ENCODE peak calls at places on chromosomes 7 and 10, in six cellular contexts. One of them, this sample, is unnamed.
A peak's percentile ranks its signal among the peaks of the same experiment; 100 is the strongest.

GRCh38 chr10:76000550-76000949 is 569.1 kb downstream of the LRMDA start:
- DNase-seq in naive thymus-derived CD4-positive, alpha-beta T cell: no peak
- DNase-seq in GM23248: no peak
- DNase-seq in ascending aorta: no peak
- DNase-seq in spleen: no peak
- DNase-seq in fibroblast of lung: no peak
- DNase-seq in this sample: no peak

GRCh38 chr10:100130786-100131185 is 49.1 kb upstream of the CPN1 start:
- DNase-seq in naive thymus-derived CD4-positive, alpha-beta T cell: no peak
- DNase-seq in fibroblast of lung: no peak
- DNase-seq in ascending aorta: no peak
- DNase-seq in spleen: no peak
- DNase-seq in GM23248: no peak
- DNase-seq in this sample: no peak

GRCh38 chr7:103637726-103638125 is 191.7 kb upstream of the SLC26A5 start:
- DNase-seq in spleen: no peak
- DNase-seq in GM23248: peak; percentile 69
- DNase-seq in naive thymus-derived CD4-positive, alpha-beta T cell: no peak
- DNase-seq in fibroblast of lung: peak; percentile 62
- DNase-seq in ascending aorta: no peak
- DNase-seq in this sample: no peak

GRCh38 chr7:24365606-24366005 is 81.6 kb downstream of the NPY start:
- DNase-seq in spleen: no peak
- DNase-seq in naive thymus-derived CD4-positive, alpha-beta T cell: no peak
- DNase-seq in ascending aorta: no peak
- DNase-seq in GM23248: no peak
- DNase-seq in fibroblast of lung: no peak
- DNase-seq in this sample: no peak

GRCh38 chr7:95365151-95365550 is 31.0 kb downstream of the PON3 start:
- DNase-seq in ascending aorta: no peak
- DNase-seq in fibroblast of lung: peak; percentile 37
- DNase-seq in naive thymus-derived CD4-positive, alpha-beta T cell: no peak
- DNase-seq in spleen: no peak
- DNase-seq in GM23248: peak; percentile 36
- DNase-seq in this sample: no peak

GRCh38 chr10:103281753-103282152 is 4.8 kb downstream of the INA start:
- DNase-seq in fibroblast of lung: no peak
- DNase-seq in naive thymus-derived CD4-positive, alpha-beta T cell: no peak
- DNase-seq in ascending aorta: no peak
- DNase-seq in spleen: no peak
- DNase-seq in GM23248: peak; percentile 15
- DNase-seq in this sample: no peak

GRCh38 chr7:147311332-147311731 is 1194.7 kb downstream of the CNTNAP2 start:
- DNase-seq in spleen: no peak
- DNase-seq in naive thymus-derived CD4-positive, alpha-beta T cell: no peak
- DNase-seq in ascending aorta: no peak
- DNase-seq in fibroblast of lung: no peak
- DNase-seq in GM23248: no peak
- DNase-seq in this sample: no peak

GRCh38 chr10:121154310-121154709 is 303.1 kb downstream of the WDR11 start:
- DNase-seq in fibroblast of lung: no peak
- DNase-seq in spleen: no peak
- DNase-seq in ascending aorta: no peak
- DNase-seq in naive thymus-derived CD4-positive, alpha-beta T cell: no peak
- DNase-seq in GM23248: no peak
- DNase-seq in this sample: no peak

GRCh38 chr7:155459133-155459866 is 1.4 kb downstream of the EN2 start:
- DNase-seq in fibroblast of lung: no peak
- DNase-seq in naive thymus-derived CD4-positive, alpha-beta T cell: no peak
- DNase-seq in GM23248: no peak
- DNase-seq in ascending aorta: no peak
- DNase-seq in spleen: peak; percentile 54
- DNase-seq in this sample: no peak

GRCh38 chr10:121088524-121088923 is 237.4 kb downstream of the WDR11 start:
- DNase-seq in ascending aorta: no peak
- DNase-seq in GM23248: peak; percentile 6
- DNase-seq in naive thymus-derived CD4-positive, alpha-beta T cell: no peak
- DNase-seq in fibroblast of lung: no peak
- DNase-seq in spleen: no peak
- DNase-seq in this sample: peak; percentile 40

GRCh38 chr10:23147035-23147434 is 45.1 kb upstream of the PTF1A start:
- DNase-seq in spleen: no peak
- DNase-seq in fibroblast of lung: no peak
- DNase-seq in naive thymus-derived CD4-positive, alpha-beta T cell: no peak
- DNase-seq in GM23248: no peak
- DNase-seq in ascending aorta: no peak
- DNase-seq in this sample: no peak

GRCh38 chr7:28858206-28858605 is 99.9 kb downstream of the TRIL start:
- DNase-seq in spleen: no peak
- DNase-seq in ascending aorta: no peak
- DNase-seq in fibroblast of lung: peak; percentile 87
- DNase-seq in naive thymus-derived CD4-positive, alpha-beta T cell: no peak
- DNase-seq in GM23248: peak; percentile 95
- DNase-seq in this sample: no peak

GRCh38 chr7:38463277-38464224 is 167.6 kb downstream of the AMPH start:
- DNase-seq in naive thymus-derived CD4-positive, alpha-beta T cell: peak; percentile 50
- DNase-seq in ascending aorta: no peak
- DNase-seq in fibroblast of lung: peak; percentile 63
- DNase-seq in spleen: peak; percentile 88
- DNase-seq in GM23248: peak; percentile 66
- DNase-seq in this sample: peak; percentile 68

GRCh38 chr10:1148855-1149620 is 92.9 kb downstream of the WDR37 start:
- DNase-seq in naive thymus-derived CD4-positive, alpha-beta T cell: no peak
- DNase-seq in GM23248: no peak
- DNase-seq in fibroblast of lung: no peak
- DNase-seq in spleen: no peak
- DNase-seq in ascending aorta: no peak
- DNase-seq in this sample: no peak

GRCh38 chr10:33460461-33461294 is 126.2 kb upstream of the NRP1 start:
- DNase-seq in ascending aorta: no peak
- DNase-seq in fibroblast of lung: peak; percentile 86
- DNase-seq in naive thymus-derived CD4-positive, alpha-beta T cell: no peak
- DNase-seq in GM23248: peak; percentile 90
- DNase-seq in spleen: no peak
- DNase-seq in this sample: peak; percentile 48

GRCh38 chr7:92727755-92728154 is 108.6 kb downstream of the CDK6 start:
- DNase-seq in GM23248: peak; percentile 75
- DNase-seq in naive thymus-derived CD4-positive, alpha-beta T cell: no peak
- DNase-seq in fibroblast of lung: peak; percentile 39
- DNase-seq in spleen: no peak
- DNase-seq in ascending aorta: no peak
- DNase-seq in this sample: no peak

GRCh38 chr7:149883452-149883861 is 9.7 kb downstream of the ATP6V0E2 start:
- DNase-seq in fibroblast of lung: no peak
- DNase-seq in spleen: no peak
- DNase-seq in naive thymus-derived CD4-positive, alpha-beta T cell: no peak
- DNase-seq in ascending aorta: no peak
- DNase-seq in GM23248: peak; percentile 71
- DNase-seq in this sample: peak; percentile 57

GRCh38 chr7:81768951-81769778 is 682 bp downstream of the HGF start:
- DNase-seq in naive thymus-derived CD4-positive, alpha-beta T cell: no peak
- DNase-seq in fibroblast of lung: no peak
- DNase-seq in GM23248: peak; percentile 22
- DNase-seq in ascending aorta: no peak
- DNase-seq in spleen: no peak
- DNase-seq in this sample: no peak

GRCh38 chr7:21261627-21262564 is 166.0 kb upstream of the SP4 start:
- DNase-seq in ascending aorta: no peak
- DNase-seq in GM23248: peak; percentile 50
- DNase-seq in spleen: peak; percentile 71
- DNase-seq in fibroblast of lung: peak; percentile 13
- DNase-seq in naive thymus-derived CD4-positive, alpha-beta T cell: no peak
- DNase-seq in this sample: peak; percentile 37

GRCh38 chr10:123548779-123549178 is 117.4 kb upstream of the GPR26 start:
- DNase-seq in fibroblast of lung: no peak
- DNase-seq in GM23248: no peak
- DNase-seq in spleen: no peak
- DNase-seq in ascending aorta: no peak
- DNase-seq in naive thymus-derived CD4-positive, alpha-beta T cell: no peak
- DNase-seq in this sample: no peak

GRCh38 chr7:51227861-51228260 is 88.7 kb downstream of the COBL start:
- DNase-seq in ascending aorta: no peak
- DNase-seq in GM23248: no peak
- DNase-seq in spleen: no peak
- DNase-seq in naive thymus-derived CD4-positive, alpha-beta T cell: no peak
- DNase-seq in fibroblast of lung: no peak
- DNase-seq in this sample: no peak

GRCh38 chr7:28358423-28358868 is 53.9 kb upstream of the CREB5 start:
- DNase-seq in spleen: no peak
- DNase-seq in GM23248: peak; percentile 96
- DNase-seq in naive thymus-derived CD4-positive, alpha-beta T cell: no peak
- DNase-seq in fibroblast of lung: peak; percentile 99
- DNase-seq in ascending aorta: no peak
- DNase-seq in this sample: no peak

GRCh38 chr7:17333227-17333626 is 34.8 kb downstream of the AHR start:
- DNase-seq in ascending aorta: no peak
- DNase-seq in naive thymus-derived CD4-positive, alpha-beta T cell: no peak
- DNase-seq in fibroblast of lung: peak; percentile 19
- DNase-seq in GM23248: no peak
- DNase-seq in spleen: no peak
- DNase-seq in this sample: no peak

GRCh38 chr7:4794591-4795350 is 19.3 kb downstream of the AP5Z1 start:
- DNase-seq in spleen: no peak
- DNase-seq in naive thymus-derived CD4-positive, alpha-beta T cell: no peak
- DNase-seq in GM23248: no peak
- DNase-seq in fibroblast of lung: peak; percentile 87
- DNase-seq in ascending aorta: no peak
- DNase-seq in this sample: no peak
- H3K36me3 ChIP-seq in spleen: peaks cover 40% of the 10 kb centered on the region
- H3K36me3 ChIP-seq in naive thymus-derived CD4-positive, alpha-beta T cell: peaks cover 22% of the 10 kb centered on the region
- H3K36me3 ChIP-seq in GM23248: no peaks in the 10 kb centered on the region
- H3K36me3 ChIP-seq in fibroblast of lung: peaks cover 18% of the 10 kb centered on the region
- H3K36me3 ChIP-seq in ascending aorta: peaks cover 22% of the 10 kb centered on the region
- H3K36me3 ChIP-seq in this sample: peaks cover 20% of the 10 kb centered on the region

DNA sequence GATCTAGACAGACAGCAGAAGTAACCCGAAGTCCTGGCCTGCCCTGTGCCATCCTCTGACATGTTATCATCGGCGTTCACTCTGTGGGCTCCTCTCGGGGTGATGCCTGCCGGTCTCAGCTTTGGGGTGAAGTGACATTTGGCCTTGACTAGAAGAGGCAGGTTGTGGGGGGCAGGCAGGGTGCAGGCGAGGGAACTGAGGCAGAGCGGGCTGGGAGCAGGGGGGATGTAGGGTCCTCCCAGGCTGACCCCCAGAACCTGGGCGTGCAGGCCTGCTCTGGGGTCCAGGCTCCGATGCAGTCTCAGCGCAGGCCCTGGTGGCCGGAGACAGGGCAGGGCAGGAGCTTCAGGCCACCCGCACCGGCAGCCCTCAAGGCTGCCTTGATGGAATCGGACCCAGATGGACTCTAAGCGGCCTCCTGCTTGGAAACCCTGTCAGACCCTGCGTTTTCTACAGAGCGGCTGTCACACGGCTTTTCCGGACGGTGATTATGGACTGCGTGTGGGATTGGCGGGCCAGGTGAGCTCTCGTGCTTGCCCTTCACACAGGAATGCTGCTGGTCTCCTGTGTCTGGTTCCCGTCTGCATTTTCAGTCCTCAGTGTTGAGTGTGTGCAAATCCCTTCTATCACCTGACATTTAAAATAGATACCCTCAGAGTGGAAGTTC is 842 bp upstream of the JAKMIP3 start:
- DNase-seq in spleen: no peak
- DNase-seq in fibroblast of lung: no peak
- DNase-seq in GM23248: no peak
- DNase-seq in naive thymus-derived CD4-positive, alpha-beta T cell: no peak
- DNase-seq in ascending aorta: no peak
- DNase-seq in this sample: no peak
- H3K4me3 ChIP-seq in spleen: no peak overlapping the region
- H3K4me3 ChIP-seq in fibroblast of lung: peak overlapping the region; percentile 61
- H3K4me3 ChIP-seq in GM23248: no peak overlapping the region
- H3K4me3 ChIP-seq in naive thymus-derived CD4-positive, alpha-beta T cell: no peak overlapping the region
- H3K4me3 ChIP-seq in ascending aorta: peak overlapping the region; percentile 70
- H3K4me3 ChIP-seq in this sample: no peak overlapping the region

GRCh38 chr7:121505540-121506182 is 109.6 kb upstream of the FAM3C start:
- DNase-seq in spleen: no peak
- DNase-seq in fibroblast of lung: no peak
- DNase-seq in ascending aorta: no peak
- DNase-seq in GM23248: no peak
- DNase-seq in naive thymus-derived CD4-positive, alpha-beta T cell: no peak
- DNase-seq in this sample: no peak

GRCh38 chr7:121515181-121515580 is 119.1 kb upstream of the FAM3C start:
- DNase-seq in spleen: no peak
- DNase-seq in GM23248: no peak
- DNase-seq in naive thymus-derived CD4-positive, alpha-beta T cell: no peak
- DNase-seq in ascending aorta: no peak
- DNase-seq in fibroblast of lung: no peak
- DNase-seq in this sample: no peak

GRCh38 chr7:121513105-121513504 is 117.0 kb upstream of the FAM3C start:
- DNase-seq in naive thymus-derived CD4-positive, alpha-beta T cell: no peak
- DNase-seq in ascending aorta: no peak
- DNase-seq in fibroblast of lung: no peak
- DNase-seq in spleen: no peak
- DNase-seq in GM23248: no peak
- DNase-seq in this sample: no peak

GRCh38 chr7:121510858-121511482 is 114.9 kb upstream of the FAM3C start:
- DNase-seq in fibroblast of lung: peak; percentile 17
- DNase-seq in ascending aorta: no peak
- DNase-seq in naive thymus-derived CD4-positive, alpha-beta T cell: no peak
- DNase-seq in GM23248: no peak
- DNase-seq in spleen: no peak
- DNase-seq in this sample: no peak

DNA sequence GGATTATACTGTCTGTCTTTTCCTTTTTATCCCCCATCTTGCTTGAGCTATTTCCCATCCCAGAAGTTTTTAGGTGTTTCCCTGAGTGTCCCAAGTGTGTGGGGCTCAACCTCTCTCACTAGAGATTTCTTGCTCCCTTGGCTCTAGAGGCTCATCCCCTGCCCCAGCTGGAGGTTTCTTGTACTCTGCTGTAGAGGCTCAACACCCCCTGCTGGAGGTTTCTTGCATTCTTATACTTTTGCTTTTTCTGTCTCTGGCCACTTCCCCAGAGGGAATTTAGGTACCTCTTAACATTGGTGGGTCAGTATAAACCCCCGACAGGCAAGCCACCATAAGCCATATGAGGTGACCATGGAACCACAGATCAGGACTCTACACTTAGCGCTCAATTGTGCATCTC is 114.2 kb upstream of the FAM3C start:
- DNase-seq in naive thymus-derived CD4-positive, alpha-beta T cell: no peak
- DNase-seq in fibroblast of lung: no peak
- DNase-seq in spleen: no peak
- DNase-seq in GM23248: no peak
- DNase-seq in ascending aorta: no peak
- DNase-seq in this sample: peak; percentile 2
- H3K9me3 ChIP-seq in naive thymus-derived CD4-positive, alpha-beta T cell: no peaks in the 10 kb centered on the region
- H3K9me3 ChIP-seq in fibroblast of lung: no peaks in the 10 kb centered on the region
- H3K9me3 ChIP-seq in spleen: peaks cover 32% of the 10 kb centered on the region
- H3K9me3 ChIP-seq in GM23248: peaks cover 4% of the 10 kb centered on the region
- H3K9me3 ChIP-seq in ascending aorta: peaks cover 4% of the 10 kb centered on the region
- H3K9me3 ChIP-seq in this sample: no peaks in the 10 kb centered on the region

DNA sequence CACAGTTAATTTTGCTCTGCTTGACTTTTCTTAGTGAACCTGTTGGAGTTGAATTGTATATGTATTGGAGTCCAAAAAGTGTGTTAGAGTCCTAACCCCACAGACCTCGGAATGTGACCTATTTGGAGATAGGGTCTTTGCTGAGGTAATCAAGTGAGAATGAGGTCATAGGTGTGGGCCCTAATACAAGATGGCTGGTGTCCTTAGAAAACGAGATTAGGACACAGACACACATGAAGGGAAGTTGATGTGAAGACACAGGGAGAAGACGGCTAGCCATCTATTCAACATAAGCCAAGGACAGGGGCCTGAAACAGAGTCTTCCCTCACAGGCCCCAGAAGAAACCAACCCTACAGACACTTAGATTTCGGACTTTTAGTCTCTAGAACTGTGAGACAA is 260.6 kb upstream of the NEBL start:
- DNase-seq in fibroblast of lung: no peak
- DNase-seq in naive thymus-derived CD4-positive, alpha-beta T cell: no peak
- DNase-seq in ascending aorta: no peak
- DNase-seq in GM23248: no peak
- DNase-seq in spleen: no peak
- DNase-seq in this sample: no peak
- H3K36me3 ChIP-seq in fibroblast of lung: no peaks in the 10 kb centered on the region
- H3K36me3 ChIP-seq in naive thymus-derived CD4-positive, alpha-beta T cell: no peaks in the 10 kb centered on the region
- H3K36me3 ChIP-seq in ascending aorta: no peaks in the 10 kb centered on the region
- H3K36me3 ChIP-seq in GM23248: no peaks in the 10 kb centered on the region
- H3K36me3 ChIP-seq in spleen: no peaks in the 10 kb centered on the region
- H3K36me3 ChIP-seq in this sample: no peaks in the 10 kb centered on the region

This sample was measured in thyroid gland.